ENCODE peak calls at places on chromosomes 2 and 18, in five cellular contexts. G is HepG2, D is K562, N is HCT116, M is H1. H is an unnamed sample.
A peak's percentile ranks its signal among the peaks of the same experiment; 100 is the strongest.

GRCh38 chr2:239216614-239217273 is 184.1 kb downstream of the HDAC4 start:
- DNase-seq in M (no peak), D (no peak), G (no peak), N (no peak), H (no peak)

GRCh38 chr18:8696749-8697211 is 8.6 kb upstream of the MTCL1 start:
- DNase-seq in M (peak; percentile 95), N (peak; percentile 23), G (peak; percentile 24), D (peak; percentile 90), H (no peak)

GRCh38 chr2:61426267-61426897 is 44.5 kb downstream of the USP34 start:
- DNase-seq in N (peak; percentile 33), G (peak; percentile 66), M (peak; percentile 83), D (peak; percentile 56), H (peak; percentile 51)

GRCh38 chr2:95185973-95186372 is 20.4 kb downstream of the ZNF2 start:
- DNase-seq in N (no peak), G (no peak), D (no peak), M (no peak), H (no peak)

GRCh38 chr2:118309201-118310015 is 221.1 kb downstream of the INSIG2 start:
- DNase-seq in M (no peak), G (no peak), D (no peak), N (no peak), H (no peak)

GRCh38 chr2:224432003-224432574 is 30.2 kb upstream of the FAM124B start:
- DNase-seq in N (no peak), D (no peak), G (no peak), M (no peak), H (no peak)

GRCh38 chr2:210663574-210663973 is 107.2 kb downstream of the CPS1 start:
- DNase-seq in G (peak; percentile 18), M (no peak), N (no peak), D (peak; percentile 5), H (peak; percentile 39)

GRCh38 chr2:237196866-237197618 is 111.4 kb downstream of the COPS8 start:
- DNase-seq in N (no peak), M (no peak), G (no peak), D (no peak), H (no peak)

GRCh38 chr2:125227843-125228392 is 1202.8 kb downstream of the CNTNAP5 start:
- DNase-seq in D (no peak), G (no peak), N (no peak), M (no peak), H (no peak)

GRCh38 chr2:95207111-95207961 is at the start of gene ZNF892:
- DNase-seq in M (peak; percentile 92), G (peak; percentile 35), N (peak; percentile 38), D (peak; percentile 75), H (peak; percentile 87)

GRCh38 chr2:27420996-27421395 is 7.4 kb upstream of the NRBP1 start:
- DNase-seq in D (no peak), M (no peak), N (no peak), G (no peak), H (no peak)

GRCh38 chr2:173347305-173348168 is 7.1 kb upstream of the CDCA7 start:
- DNase-seq in D (no peak), G (peak; percentile 39), N (no peak), M (no peak), H (no peak)

GRCh38 chr2:74712223-74713053 is 58.4 kb downstream of the SEMA4F start:
- DNase-seq in N (no peak), M (no peak), G (no peak), D (no peak), H (no peak)

GRCh38 chr2:200252661-200253067 is 53.8 kb upstream of the SPATS2L start:
- DNase-seq in D (no peak), N (no peak), M (no peak), G (no peak), H (no peak)

GRCh38 chr2:16030206-16031054 is 90.1 kb downstream of the MYCN start:
- DNase-seq in M (no peak), N (no peak), G (no peak), D (no peak), H (no peak)

GRCh38 chr18:76823574-76823973 is 1.2 kb downstream of the ZNF236 start:
- DNase-seq in G (no peak), M (peak; percentile 66), D (peak; percentile 42), N (no peak), H (no peak)

GRCh38 chr18:13280066-13280795 is 61.7 kb downstream of the LDLRAD4 start:
- DNase-seq in N (no peak), D (no peak), G (no peak), M (no peak), H (peak; percentile 44)

GRCh38 chr2:134153481-134153880 is 100.4 kb upstream of the MGAT5 start:
- DNase-seq in D (no peak), M (no peak), G (no peak), N (no peak), H (no peak)

GRCh38 chr18:26440644-26441043 is 107.7 kb downstream of the KCTD1 start:
- DNase-seq in G (no peak), N (no peak), M (no peak), D (no peak), H (no peak)

GRCh38 chr2:165294912-165295311 is 55.7 kb downstream of the SCN2A start:
- DNase-seq in N (no peak), G (no peak), M (no peak), D (no peak), H (no peak)

GRCh38 chr2:20135631-20136050 is 84.2 kb upstream of the LAPTM4A start:
- DNase-seq in G (peak; percentile 74), M (peak; percentile 83), D (peak; percentile 70), N (peak; percentile 43), H (peak; percentile 59)

GRCh38 chr18:27772081-27772480 is 404.8 kb downstream of the CDH2 start:
- DNase-seq in G (no peak), D (no peak), N (no peak), M (no peak), H (no peak)

GRCh38 chr2:27442282-27442980 is at the start of gene KRTCAP3:
- DNase-seq in D (peak; percentile 73), N (peak; percentile 42), G (no peak), M (peak; percentile 94), H (peak; percentile 78)

GRCh38 chr18:2597639-2598038 is 26.3 kb downstream of the NDC80 start:
- DNase-seq in N (no peak), D (no peak), M (no peak), G (no peak), H (no peak)

GRCh38 chr2:70123051-70123828 is 36.0 kb downstream of the PCBP1 start:
- DNase-seq in N (no peak), D (peak; percentile 28), G (no peak), M (peak; percentile 76), H (peak; percentile 87)

GRCh38 chr2:238255146-238255545 is 15.3 kb upstream of the HES6 start:
- DNase-seq in N (no peak), D (no peak), G (no peak), M (no peak), H (no peak)

GRCh38 chr18:53795610-53796009 is 428.9 kb downstream of the MBD2 start:
- DNase-seq in D (no peak), M (no peak), N (no peak), G (no peak), H (no peak)
- TF ChIP-seq ZNF274 in D (no peak), M (no peak), N (no peak), G (no peak), H (no peak)

GRCh38 chr18:50560681-50561629 is 1.1 kb downstream of the MAPK4 start:
- DNase-seq in G (no peak), N (no peak), D (no peak), M (peak; percentile 73), H (no peak)
- H3K9ac ChIP-seq in G (no peak overlapping the region), N (peak overlapping the region; percentile 55), D (no peak overlapping the region), M (no peak overlapping the region), H (peak overlapping the region; percentile 76)

GRCh38 chr2:187003038-187003543 is 154.1 kb upstream of the ZSWIM2 start:
- DNase-seq in M (no peak), G (no peak), D (peak; percentile 49), N (no peak), H (no peak)
- TF ChIP-seq ZNF274 in M (no peak), G (no peak), D (no peak), N (no peak), H (no peak)

GRCh38 chr2:177397501-177398289 is 5.1 kb downstream of the AGPS start:
- DNase-seq in N (no peak), G (peak; percentile 97), D (no peak), M (no peak), H (no peak)
- H3K9ac ChIP-seq in N (no peak overlapping the region), G (peak overlapping the region; percentile 59), D (no peak overlapping the region), M (no peak overlapping the region), H (no peak overlapping the region)

GRCh38 chr2:213834331-213834730 is 550.1 kb downstream of the SPAG16 start:
- DNase-seq in N (peak; percentile 6), D (no peak), G (no peak), M (no peak), H (no peak)
- TF ChIP-seq ZNF274 in N (no peak), D (no peak), G (no peak), M (no peak), H (no peak)

DNA sequence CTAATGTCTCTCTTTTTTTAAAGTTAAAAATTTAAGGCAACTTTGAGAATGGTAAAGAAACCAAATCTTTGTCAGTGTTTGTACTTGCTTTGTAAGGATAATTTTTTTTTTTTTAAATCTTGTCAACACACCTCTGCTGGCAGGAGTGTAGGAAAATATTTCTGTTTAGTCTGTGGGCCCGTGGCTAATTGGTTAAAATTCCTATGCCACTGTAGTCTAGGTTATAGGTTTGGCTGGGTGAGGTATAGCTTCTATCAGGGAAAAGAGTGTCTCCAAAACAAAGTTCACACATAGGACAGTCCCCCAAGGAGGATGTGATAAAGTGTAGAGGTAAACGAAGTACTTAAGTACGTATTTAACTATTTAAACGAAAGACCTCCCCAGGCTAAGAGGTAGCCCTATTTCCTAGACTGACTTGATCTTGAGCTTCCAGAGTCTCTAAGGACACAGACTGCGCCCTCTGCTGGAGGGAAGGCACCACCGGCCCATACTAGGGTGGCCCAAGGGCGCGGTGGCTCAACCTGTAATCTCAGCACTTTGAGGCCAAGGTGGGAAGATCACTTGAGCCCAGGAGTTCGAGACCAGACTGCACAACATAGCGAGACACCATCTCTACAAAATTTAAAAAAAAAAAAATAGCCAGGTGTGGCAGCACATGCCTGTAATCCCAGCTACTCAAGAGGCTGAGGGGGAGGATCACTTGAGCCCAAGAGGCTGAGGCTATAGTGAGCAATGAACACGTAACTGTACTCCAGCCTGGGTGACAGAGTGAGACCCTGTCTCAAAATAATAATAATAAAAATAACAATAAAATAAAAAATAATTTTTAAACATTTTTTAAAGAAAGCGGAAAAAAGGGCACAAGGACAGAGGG is 8.9 kb downstream of the TEX44 start:
- DNase-seq in D (peak; percentile 63), G (peak; percentile 75), M (peak; percentile 93), N (peak; percentile 82), H (peak; percentile 92)
- H3K9ac ChIP-seq in D (no peak overlapping the region), G (no peak overlapping the region), M (no peak overlapping the region), N (no peak overlapping the region), H (no peak overlapping the region)